ENCODE peak calls at places on chromosome 4, in six cellular contexts. N, B, E, G, Y and C are unnamed samples.

GRCh38 chr4:138775890-138776289 is 239.7 kb upstream of the NOCT start:
- DNase-seq in N (peak), B (no peak), E (no peak), G (no peak), Y (no peak), C (no peak)

GRCh38 chr4:25861951-25862410 is 807 bp downstream of the SEL1L3 start:
- DNase-seq in N (peak), B (no peak), E (peak), G (peak), Y (peak), C (peak)

GRCh38 chr4:28759064-28759463 is 1898.4 kb downstream of the STIM2 start:
- DNase-seq in N (no peak), B (no peak), E (no peak), G (no peak), Y (no peak), C (no peak)

GRCh38 chr4:40745585-40745984 is 4.2 kb upstream of the NSUN7 start:
- DNase-seq in N (no peak), B (no peak), E (no peak), G (no peak), Y (no peak), C (no peak)

GRCh38 chr4:21544410-21544809 is 404.2 kb downstream of the KCNIP4 start:
- DNase-seq in N (no peak), B (no peak), E (no peak), G (no peak), Y (no peak), C (no peak)

GRCh38 chr4:147610666-147611065 is 6.5 kb upstream of the TMEM184C start:
- DNase-seq in N (peak), B (no peak), E (no peak), G (no peak), Y (no peak), C (no peak)

GRCh38 chr4:40180356-40180755 is 16.5 kb upstream of the RHOH start:
- DNase-seq in N (peak), B (peak), E (no peak), G (no peak), Y (no peak), C (no peak)

GRCh38 chr4:52714597-52715254 is 36.5 kb downstream of the ERVMER34-1 start:
- DNase-seq in N (no peak), B (no peak), E (no peak), G (no peak), Y (no peak), C (no peak)

GRCh38 chr4:119103263-119103662 is 32.4 kb upstream of the MYOZ2 start:
- DNase-seq in N (peak), B (peak), E (no peak), G (no peak), Y (no peak), C (no peak)